ENCODE peak calls at places on chromosomes 4 and X, in ten cellular contexts. One of them, this sample, is unnamed.

GRCh38 chr4:4260185-4260751 is 12.2 kb upstream of the TMEM128 start:
- DNase-seq in heart left ventricle: no peak
- DNase-seq in spleen: no peak
- DNase-seq in mammary epithelial cell: peak; percentile 50
- DNase-seq in right lobe of liver: no peak
- DNase-seq in OCI-LY7: peak; percentile 87
- DNase-seq in colonic mucosa: no peak
- DNase-seq in Peyer's patch: no peak
- DNase-seq in cardiac muscle cell: no peak
- DNase-seq in A673: peak; percentile 68
- DNase-seq in this sample: peak; percentile 2

GRCh38 chr4:146278986-146279385 is 64.6 kb downstream of the REELD1 start:
- DNase-seq in mammary epithelial cell: no peak
- DNase-seq in A673: no peak
- DNase-seq in heart left ventricle: no peak
- DNase-seq in colonic mucosa: no peak
- DNase-seq in cardiac muscle cell: no peak
- DNase-seq in spleen: no peak
- DNase-seq in right lobe of liver: no peak
- DNase-seq in Peyer's patch: no peak
- DNase-seq in OCI-LY7: no peak
- DNase-seq in this sample: no peak

GRCh38 chr4:133149932-133150642 is 993 bp downstream of the PCDH10 start:
- DNase-seq in colonic mucosa: no peak
- DNase-seq in OCI-LY7: no peak
- DNase-seq in mammary epithelial cell: no peak
- DNase-seq in Peyer's patch: no peak
- DNase-seq in heart left ventricle: no peak
- DNase-seq in spleen: no peak
- DNase-seq in A673: peak; percentile 24
- DNase-seq in right lobe of liver: no peak
- DNase-seq in cardiac muscle cell: no peak
- DNase-seq in this sample: no peak

GRCh38 chr4:7124643-7125442 is 57.0 kb upstream of the GRPEL1 start:
- DNase-seq in colonic mucosa: peak; percentile 34
- DNase-seq in A673: no peak
- DNase-seq in cardiac muscle cell: no peak
- DNase-seq in heart left ventricle: peak; percentile 32
- DNase-seq in OCI-LY7: peak; percentile 11
- DNase-seq in mammary epithelial cell: peak; percentile 23
- DNase-seq in Peyer's patch: peak; percentile 62
- DNase-seq in right lobe of liver: no peak
- DNase-seq in spleen: no peak
- DNase-seq in this sample: peak; percentile 65

GRCh38 chr4:62302710-62303109 is 1102.6 kb downstream of the ADGRL3 start:
- DNase-seq in heart left ventricle: no peak
- DNase-seq in OCI-LY7: no peak
- DNase-seq in colonic mucosa: no peak
- DNase-seq in Peyer's patch: no peak
- DNase-seq in right lobe of liver: no peak
- DNase-seq in mammary epithelial cell: no peak
- DNase-seq in spleen: no peak
- DNase-seq in A673: no peak
- DNase-seq in cardiac muscle cell: no peak
- DNase-seq in this sample: no peak

GRCh38 chr4:80173387-80173786 is 23.9 kb upstream of the PRDM8 start:
- DNase-seq in cardiac muscle cell: no peak
- DNase-seq in spleen: no peak
- DNase-seq in colonic mucosa: no peak
- DNase-seq in A673: no peak
- DNase-seq in heart left ventricle: no peak
- DNase-seq in right lobe of liver: no peak
- DNase-seq in OCI-LY7: peak; percentile 57
- DNase-seq in mammary epithelial cell: peak; percentile 87
- DNase-seq in Peyer's patch: peak; percentile 73
- DNase-seq in this sample: no peak

GRCh38 chr4:112865443-112865842 is 184.0 kb upstream of the ANK2 start:
- DNase-seq in OCI-LY7: no peak
- DNase-seq in mammary epithelial cell: peak; percentile 14
- DNase-seq in heart left ventricle: no peak
- DNase-seq in colonic mucosa: no peak
- DNase-seq in Peyer's patch: no peak
- DNase-seq in spleen: no peak
- DNase-seq in right lobe of liver: no peak
- DNase-seq in cardiac muscle cell: no peak
- DNase-seq in A673: no peak
- DNase-seq in this sample: no peak

GRCh38 chrX:16215660-16216059 is 48.4 kb downstream of the MAGEB17 start:
- DNase-seq in A673: peak; percentile 22
- DNase-seq in heart left ventricle: no peak
- DNase-seq in spleen: no peak
- DNase-seq in right lobe of liver: no peak
- DNase-seq in colonic mucosa: no peak
- DNase-seq in OCI-LY7: no peak
- DNase-seq in cardiac muscle cell: no peak
- DNase-seq in mammary epithelial cell: no peak
- DNase-seq in Peyer's patch: no peak
- DNase-seq in this sample: no peak

GRCh38 chr4:151260526-151260925 is 16.4 kb upstream of the PRSS48 start:
- DNase-seq in colonic mucosa: no peak
- DNase-seq in A673: no peak
- DNase-seq in OCI-LY7: no peak
- DNase-seq in Peyer's patch: no peak
- DNase-seq in right lobe of liver: no peak
- DNase-seq in cardiac muscle cell: no peak
- DNase-seq in mammary epithelial cell: peak; percentile 73
- DNase-seq in spleen: no peak
- DNase-seq in heart left ventricle: no peak
- DNase-seq in this sample: no peak

GRCh38 chrX:17601816-17602215 is 135.5 kb upstream of the SCML1 start:
- DNase-seq in mammary epithelial cell: no peak
- DNase-seq in spleen: no peak
- DNase-seq in A673: no peak
- DNase-seq in cardiac muscle cell: no peak
- DNase-seq in OCI-LY7: no peak
- DNase-seq in heart left ventricle: no peak
- DNase-seq in Peyer's patch: no peak
- DNase-seq in colonic mucosa: no peak
- DNase-seq in right lobe of liver: no peak
- DNase-seq in this sample: no peak

GRCh38 chrX:10166248-10166716 is 9.5 kb downstream of the CLCN4 start:
- DNase-seq in Peyer's patch: no peak
- DNase-seq in OCI-LY7: no peak
- DNase-seq in mammary epithelial cell: no peak
- DNase-seq in A673: no peak
- DNase-seq in cardiac muscle cell: no peak
- DNase-seq in colonic mucosa: no peak
- DNase-seq in right lobe of liver: no peak
- DNase-seq in heart left ventricle: no peak
- DNase-seq in spleen: no peak
- DNase-seq in this sample: no peak

GRCh38 chr4:57270350-57270749 is 160.2 kb upstream of the IGFBP7 start:
- DNase-seq in right lobe of liver: no peak
- DNase-seq in A673: no peak
- DNase-seq in mammary epithelial cell: no peak
- DNase-seq in OCI-LY7: no peak
- DNase-seq in cardiac muscle cell: peak; percentile 68
- DNase-seq in Peyer's patch: no peak
- DNase-seq in heart left ventricle: peak; percentile 71
- DNase-seq in colonic mucosa: no peak
- DNase-seq in spleen: no peak
- DNase-seq in this sample: no peak

GRCh38 chrX:19382500-19383145 is 38.9 kb downstream of the PDHA1 start:
- DNase-seq in heart left ventricle: peak; percentile 11
- DNase-seq in Peyer's patch: peak; percentile 66
- DNase-seq in colonic mucosa: peak; percentile 63
- DNase-seq in cardiac muscle cell: peak; percentile 66
- DNase-seq in OCI-LY7: peak; percentile 55
- DNase-seq in spleen: peak; percentile 85
- DNase-seq in mammary epithelial cell: peak; percentile 6
- DNase-seq in A673: peak; percentile 71
- DNase-seq in right lobe of liver: no peak
- DNase-seq in this sample: peak; percentile 57

DNA sequence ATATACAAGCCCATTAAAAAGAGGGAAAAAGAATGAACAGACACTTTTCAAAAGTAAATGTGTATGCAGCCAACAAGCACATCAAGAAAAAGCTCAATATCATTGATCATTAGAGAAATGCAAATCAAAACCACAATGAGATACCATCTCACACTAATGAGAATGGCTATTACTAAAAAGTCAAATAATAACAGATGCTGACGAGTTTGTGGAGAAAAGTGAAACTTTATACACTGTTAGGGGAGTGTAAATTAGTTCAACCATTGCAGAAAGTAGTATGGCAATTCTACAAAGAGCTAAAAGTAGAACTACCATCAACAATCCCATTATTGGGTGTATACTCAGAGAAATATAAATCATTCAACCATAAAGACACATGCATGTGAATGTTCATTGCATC is 203.0 kb downstream of the ARAP2 start:
- DNase-seq in mammary epithelial cell: no peak
- DNase-seq in heart left ventricle: no peak
- DNase-seq in spleen: no peak
- DNase-seq in colonic mucosa: no peak
- DNase-seq in Peyer's patch: no peak
- DNase-seq in OCI-LY7: no peak
- DNase-seq in A673: no peak
- DNase-seq in cardiac muscle cell: no peak
- DNase-seq in right lobe of liver: no peak
- DNase-seq in this sample: no peak
- H3K9me3 ChIP-seq in mammary epithelial cell: no peaks in the 10 kb centered on the region
- H3K9me3 ChIP-seq in heart left ventricle: no peaks in the 10 kb centered on the region
- H3K9me3 ChIP-seq in spleen: no peaks in the 10 kb centered on the region
- H3K9me3 ChIP-seq in colonic mucosa: no peaks in the 10 kb centered on the region
- H3K9me3 ChIP-seq in Peyer's patch: no peaks in the 10 kb centered on the region
- H3K9me3 ChIP-seq in OCI-LY7: no peaks in the 10 kb centered on the region
- H3K9me3 ChIP-seq in A673: peaks cover 4% of the 10 kb centered on the region
- H3K9me3 ChIP-seq in cardiac muscle cell: no peaks in the 10 kb centered on the region
- H3K9me3 ChIP-seq in right lobe of liver: no peaks in the 10 kb centered on the region
- H3K9me3 ChIP-seq in this sample: no peaks in the 10 kb centered on the region

DNA sequence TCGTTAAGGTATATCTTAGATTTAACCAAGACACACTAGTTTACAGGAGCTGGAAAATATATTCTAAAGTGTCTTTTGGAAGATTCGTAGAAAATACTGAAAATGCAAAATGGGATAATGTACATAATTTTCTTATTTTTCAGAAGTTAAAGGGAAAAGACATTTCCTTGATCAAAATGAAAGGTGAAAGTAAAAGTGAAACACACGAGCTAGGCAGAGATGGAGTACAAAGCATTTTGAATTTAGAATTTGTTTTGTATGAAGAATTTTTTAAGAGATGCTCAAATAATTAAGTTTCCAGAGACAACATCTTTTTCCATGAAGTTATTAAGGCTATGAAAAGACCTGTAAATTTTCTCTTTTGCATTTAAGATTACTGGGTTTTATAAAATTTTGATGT is 2192.6 kb upstream of the AGA start:
- DNase-seq in A673: no peak
- DNase-seq in heart left ventricle: no peak
- DNase-seq in Peyer's patch: no peak
- DNase-seq in right lobe of liver: no peak
- DNase-seq in cardiac muscle cell: no peak
- DNase-seq in OCI-LY7: no peak
- DNase-seq in spleen: no peak
- DNase-seq in colonic mucosa: no peak
- DNase-seq in mammary epithelial cell: no peak
- DNase-seq in this sample: no peak
- H3K4me3 ChIP-seq in A673: no peak overlapping the region
- H3K4me3 ChIP-seq in heart left ventricle: no peak overlapping the region
- H3K4me3 ChIP-seq in Peyer's patch: no peak overlapping the region
- H3K4me3 ChIP-seq in right lobe of liver: no peak overlapping the region
- H3K4me3 ChIP-seq in cardiac muscle cell: no peak overlapping the region
- H3K4me3 ChIP-seq in OCI-LY7: no peak overlapping the region
- H3K4me3 ChIP-seq in spleen: no peak overlapping the region
- H3K4me3 ChIP-seq in colonic mucosa: no peak overlapping the region
- H3K4me3 ChIP-seq in mammary epithelial cell: no peak overlapping the region
- H3K4me3 ChIP-seq in this sample: no peak overlapping the region

DNA sequence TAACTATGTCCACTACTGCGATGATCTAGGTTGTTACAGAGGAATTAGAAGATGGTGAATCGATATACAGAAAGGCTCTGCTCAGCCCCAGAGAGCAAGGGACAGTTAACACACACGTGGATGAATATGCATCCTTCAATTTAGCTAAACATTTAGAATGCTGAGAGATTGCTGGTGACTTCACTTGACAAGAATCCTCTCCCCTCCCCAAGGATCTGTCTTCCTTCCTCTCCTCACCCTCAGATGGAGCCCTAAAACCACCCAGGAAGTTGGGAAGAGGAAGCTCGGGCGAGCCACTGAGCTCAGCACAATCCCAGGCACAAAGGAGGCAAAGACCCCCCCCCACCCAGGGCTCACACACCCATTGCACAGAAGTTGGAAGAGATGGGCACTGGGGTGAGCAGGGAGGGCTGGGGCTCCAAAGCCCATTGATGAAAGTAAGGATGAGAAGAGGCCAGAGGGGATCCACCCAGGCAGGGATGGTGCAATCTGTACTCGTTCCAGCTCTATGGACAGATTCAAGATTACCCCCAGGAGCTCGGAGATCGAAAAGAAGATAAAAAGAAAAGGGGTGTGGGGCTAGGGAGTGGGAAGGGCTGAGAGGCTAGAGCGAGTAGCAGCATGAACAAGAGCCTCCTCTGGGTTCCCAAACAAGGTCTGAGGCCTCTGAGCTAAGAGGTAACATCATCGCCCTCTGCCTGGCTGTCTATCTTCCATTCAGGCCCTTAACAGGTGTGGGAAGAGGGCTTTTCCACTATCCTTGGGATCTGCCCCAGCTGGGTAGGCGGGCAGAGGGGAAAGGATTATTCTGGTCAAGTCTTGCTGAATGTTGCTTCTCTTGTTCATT is 1.3 kb downstream of the TFE3 start:
- DNase-seq in right lobe of liver: no peak
- DNase-seq in mammary epithelial cell: peak; percentile 52
- DNase-seq in heart left ventricle: peak; percentile 19
- DNase-seq in colonic mucosa: no peak
- DNase-seq in cardiac muscle cell: no peak
- DNase-seq in A673: peak; percentile 35
- DNase-seq in spleen: no peak
- DNase-seq in OCI-LY7: peak; percentile 27
- DNase-seq in Peyer's patch: no peak
- DNase-seq in this sample: no peak
- TF ChIP-seq CTCF in right lobe of liver: no peak
- TF ChIP-seq CTCF in mammary epithelial cell: no peak
- TF ChIP-seq CTCF in heart left ventricle: no peak
- TF ChIP-seq CTCF in colonic mucosa: no peak
- TF ChIP-seq CTCF in cardiac muscle cell: no peak
- TF ChIP-seq CTCF in A673: no peak
- TF ChIP-seq CTCF in spleen: no peak
- TF ChIP-seq CTCF in OCI-LY7: no peak
- TF ChIP-seq CTCF in Peyer's patch: no peak
- TF ChIP-seq CTCF in this sample: no peak

DNA sequence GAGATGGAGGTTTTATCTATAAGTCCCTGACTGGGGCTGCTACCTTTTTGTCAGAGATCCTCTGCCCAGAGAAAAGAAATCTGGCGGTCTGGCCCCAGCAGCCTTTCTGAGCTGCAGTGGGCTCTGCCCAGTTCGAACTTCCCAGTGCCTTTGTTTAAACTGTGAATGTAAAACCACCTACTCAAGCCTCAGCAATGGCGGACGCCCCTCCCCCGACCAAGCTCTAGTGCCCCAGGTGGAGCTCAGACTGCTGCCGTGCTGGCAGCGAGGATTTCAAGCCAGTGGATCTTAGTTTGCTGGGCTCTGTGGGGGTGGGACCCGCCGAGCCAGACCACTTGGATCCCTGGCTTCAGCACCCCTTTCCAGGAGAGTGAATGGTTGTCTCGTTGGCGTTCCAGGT is 121.8 kb downstream of the TSPAN5 start:
- DNase-seq in mammary epithelial cell: no peak
- DNase-seq in A673: no peak
- DNase-seq in heart left ventricle: no peak
- DNase-seq in Peyer's patch: no peak
- DNase-seq in spleen: no peak
- DNase-seq in colonic mucosa: no peak
- DNase-seq in OCI-LY7: no peak
- DNase-seq in right lobe of liver: no peak
- DNase-seq in cardiac muscle cell: no peak
- DNase-seq in this sample: no peak
- H3K9me3 ChIP-seq in mammary epithelial cell: no peaks in the 10 kb centered on the region
- H3K9me3 ChIP-seq in A673: no peaks in the 10 kb centered on the region
- H3K9me3 ChIP-seq in heart left ventricle: no peaks in the 10 kb centered on the region
- H3K9me3 ChIP-seq in Peyer's patch: no peaks in the 10 kb centered on the region
- H3K9me3 ChIP-seq in spleen: no peaks in the 10 kb centered on the region
- H3K9me3 ChIP-seq in colonic mucosa: no peaks in the 10 kb centered on the region
- H3K9me3 ChIP-seq in OCI-LY7: no peaks in the 10 kb centered on the region
- H3K9me3 ChIP-seq in right lobe of liver: no peaks in the 10 kb centered on the region
- H3K9me3 ChIP-seq in cardiac muscle cell: no peaks in the 10 kb centered on the region
- H3K9me3 ChIP-seq in this sample: no peaks in the 10 kb centered on the region

This sample was measured in testis.